ENCODE peak calls at places on chromosomes 4 and X, in nine cellular contexts. D, Z, R, K, G, U, W, B and Y are unnamed samples.

GRCh38 chr4:187993827-187994226 is 1.7 kb upstream of the ZFP42 start:
- DNase-seq in U (peak), W (no peak), R (no peak), G (no peak), B (no peak), Z (no peak), D (no peak), K (no peak), Y (no peak)

GRCh38 chr4:123976285-123976684 is 579.7 kb downstream of the SPRY1 start:
- DNase-seq in D (no peak), R (no peak), K (no peak), W (no peak), B (peak), U (peak), Z (no peak), G (no peak), Y (no peak)

GRCh38 chr4:125140966-125141495 is 173.7 kb upstream of the FAT4 start:
- DNase-seq in D (no peak), K (no peak), Z (no peak), B (peak), W (no peak), G (peak), R (no peak), U (no peak), Y (no peak)

GRCh38 chr4:162912482-162912881 is 254.2 kb downstream of the NAF1 start:
- DNase-seq in K (no peak), W (no peak), B (no peak), D (no peak), U (no peak), R (no peak), Z (no peak), G (no peak), Y (no peak)

GRCh38 chr4:81410695-81411094 is 61.0 kb downstream of the RASGEF1B start:
- DNase-seq in U (no peak), B (no peak), K (no peak), D (no peak), R (no peak), Z (no peak), W (no peak), G (no peak), Y (no peak)

GRCh38 chrX:118847676-118848075 is 24.1 kb downstream of the ZCCHC12 start:
- DNase-seq in R (no peak), W (no peak), U (peak), B (peak), G (peak), K (no peak), Z (no peak), D (no peak), Y (no peak)

GRCh38 chr4:130563185-130563890 is 1467.4 kb downstream of the C4orf33 start:
- DNase-seq in G (peak), B (peak), R (peak), D (no peak), U (peak), Z (no peak), K (peak), W (peak), Y (no peak)

GRCh38 chr4:121370729-121371325 is 10.0 kb downstream of the QRFPR start:
- DNase-seq in G (peak), Z (no peak), R (no peak), K (no peak), B (peak), D (no peak), W (peak), U (peak), Y (no peak)

GRCh38 chr4:124722069-124722468 is 9.5 kb upstream of the ANKRD50 start:
- DNase-seq in D (no peak), U (no peak), K (no peak), W (no peak), G (no peak), R (no peak), B (no peak), Z (no peak), Y (no peak)

GRCh38 chr4:102687373-102687981 is 73.3 kb downstream of the MANBA start:
- DNase-seq in G (peak), Z (no peak), U (no peak), R (no peak), W (no peak), B (peak), K (no peak), D (no peak), Y (no peak)

GRCh38 chr4:139986621-139987510 is 167.1 kb downstream of the MAML3 start:
- DNase-seq in G (no peak), Z (no peak), U (no peak), R (no peak), B (peak), K (no peak), D (no peak), W (no peak), Y (no peak)

GRCh38 chrX:149993989-149994388 is 55.7 kb upstream of the EOLA2 start:
- DNase-seq in Z (no peak), D (no peak), K (no peak), R (no peak), G (no peak), B (no peak), U (no peak), W (no peak), Y (no peak)

GRCh38 chr4:14513471-14513870 is 488.8 kb upstream of the CPEB2 start:
- DNase-seq in B (peak), Z (no peak), D (no peak), W (no peak), G (no peak), K (no peak), R (no peak), U (no peak), Y (no peak)

GRCh38 chr4:161466321-161466720 is 697.5 kb downstream of the FSTL5 start:
- DNase-seq in Z (no peak), W (no peak), G (no peak), D (no peak), K (no peak), U (no peak), R (no peak), B (no peak), Y (no peak)

GRCh38 chr4:182208651-182209050 is 34.6 kb upstream of the TENM3 start:
- DNase-seq in Z (no peak), W (no peak), U (no peak), B (no peak), R (no peak), K (no peak), G (no peak), D (no peak), Y (no peak)
- H3K27ac ChIP-seq in Z (no peak), W (no peak), U (no peak), B (no peak), R (no peak), K (no peak), G (peak), D (no peak), Y (peak)

GRCh38 chr4:993111-994029 is at the start of gene SLC26A1:
- DNase-seq in R (peak), K (no peak), U (no peak), D (no peak), W (peak), Z (no peak), G (no peak), B (no peak), Y (no peak)

GRCh38 chr4:992297-993110 is 700 bp downstream of the SLC26A1 start:
- DNase-seq in D (no peak), Z (no peak), G (no peak), B (no peak), W (peak), R (peak), U (no peak), K (no peak), Y (no peak)

GRCh38 chr4:990746-991367 is 2.3 kb downstream of the SLC26A1 start:
- DNase-seq in R (peak), Z (no peak), K (no peak), G (no peak), U (no peak), B (no peak), D (no peak), W (no peak), Y (no peak)

GRCh38 chr4:989722-990471 is 3.1 kb downstream of the IDUA start:
- DNase-seq in K (no peak), D (no peak), R (peak), B (no peak), U (no peak), G (no peak), Z (no peak), W (no peak), Y (no peak)

GRCh38 chr4:991451-992296 is 1.5 kb downstream of the SLC26A1 start:
- DNase-seq in D (no peak), W (peak), Z (no peak), G (no peak), B (no peak), U (no peak), R (peak), K (no peak), Y (no peak)
- H3K27ac ChIP-seq in D (no peak), W (peak), Z (no peak), G (peak), B (no peak), U (no peak), R (peak), K (no peak), Y (peak)

GRCh38 chr4:184649971-184650855 is 675 bp downstream of the PRIMPOL start:
- DNase-seq in W (no peak), B (peak), R (no peak), D (no peak), U (peak), G (no peak), K (no peak), Z (no peak), Y (no peak)

GRCh38 chr4:184655889-184656869 is 6.6 kb downstream of the PRIMPOL start:
- DNase-seq in R (no peak), B (no peak), Z (no peak), K (no peak), D (no peak), W (no peak), G (no peak), U (no peak), Y (no peak)

GRCh38 chr4:184651899-184652298 is 2.4 kb downstream of the PRIMPOL start:
- DNase-seq in K (no peak), Z (no peak), W (no peak), U (no peak), B (no peak), D (no peak), R (no peak), G (no peak), Y (no peak)

GRCh38 chr4:184657144-184657543 is 7.6 kb downstream of the PRIMPOL start:
- DNase-seq in U (no peak), B (no peak), G (no peak), Z (no peak), D (no peak), K (no peak), R (no peak), W (no peak), Y (no peak)

DNA sequence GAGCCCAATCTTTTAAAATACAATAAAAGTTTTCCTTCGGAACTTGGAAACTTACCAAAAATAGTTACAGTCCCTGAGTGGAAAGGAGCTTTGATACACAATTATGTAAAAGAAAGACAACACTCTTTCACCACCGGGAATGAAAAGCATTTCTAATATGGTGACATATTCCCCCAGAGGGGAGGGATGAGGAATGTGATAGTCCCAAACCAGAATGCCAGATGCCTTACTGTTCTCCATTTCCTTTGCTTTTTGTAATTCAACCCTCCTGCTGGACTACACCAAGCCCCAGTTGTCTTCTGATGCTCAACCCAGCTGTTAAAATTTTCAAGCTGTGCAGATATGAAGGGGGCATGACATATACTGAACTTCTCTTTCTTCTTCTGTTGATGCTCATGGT is 4.1 kb downstream of the PRIMPOL start:
- DNase-seq in U (no peak), W (no peak), G (no peak), R (no peak), D (no peak), B (peak), K (no peak), Z (no peak), Y (no peak)
- H3K27ac ChIP-seq in U (no peak), W (no peak), G (no peak), R (no peak), D (no peak), B (no peak), K (no peak), Z (no peak), Y (no peak)

GRCh38 chr4:184369871-184370270 is 104.5 kb downstream of the IRF2 start:
- DNase-seq in B (peak), U (no peak), Z (no peak), R (no peak), W (no peak), G (no peak), D (no peak), K (no peak), Y (no peak)

GRCh38 chr4:184371390-184371787 is 103.0 kb downstream of the IRF2 start:
- DNase-seq in B (no peak), G (no peak), Z (no peak), W (no peak), K (no peak), U (no peak), R (no peak), D (no peak), Y (no peak)

GRCh38 chr4:184368290-184368689 is 106.1 kb downstream of the IRF2 start:
- DNase-seq in W (no peak), B (no peak), D (no peak), K (no peak), Z (no peak), R (no peak), G (no peak), U (no peak), Y (no peak)

GRCh38 chr4:184368731-184369130 is 105.6 kb downstream of the IRF2 start:
- DNase-seq in K (no peak), G (no peak), Z (no peak), D (no peak), B (no peak), U (no peak), W (no peak), R (no peak), Y (no peak)

DNA sequence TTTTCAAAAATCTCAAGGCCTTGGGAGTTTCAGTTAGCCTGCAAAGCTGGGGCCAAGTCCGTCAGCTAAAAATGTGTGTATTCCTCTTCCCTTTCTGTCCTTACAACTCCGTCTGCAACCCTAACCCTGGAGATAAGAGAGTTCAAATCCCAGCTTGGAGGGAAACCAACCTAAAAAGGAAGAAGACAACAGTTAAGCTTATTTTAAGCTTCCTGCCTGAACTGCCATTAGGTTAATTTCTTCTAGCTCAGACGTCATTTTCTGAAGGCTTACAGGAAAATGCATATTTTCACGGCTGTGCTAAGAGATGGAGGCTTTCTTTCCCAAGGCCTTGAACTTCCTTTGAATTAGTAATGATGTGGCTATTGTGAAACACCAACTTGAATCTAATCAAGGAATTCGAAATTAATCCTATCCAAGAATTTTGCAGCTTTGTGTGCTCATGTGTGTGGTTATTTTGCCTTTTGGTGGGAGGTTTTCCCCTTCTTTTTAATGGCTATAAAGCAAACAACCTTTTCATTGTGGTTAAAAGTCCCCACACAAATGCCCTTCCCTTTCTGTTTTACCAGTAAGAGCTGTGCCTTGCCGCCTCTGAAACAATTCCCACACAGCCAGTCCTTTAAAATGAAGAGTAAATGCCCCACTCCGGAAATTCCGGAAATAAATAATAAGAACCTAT is 103.5 kb downstream of the IRF2 start:
- DNase-seq in W (no peak), D (no peak), G (no peak), Z (no peak), U (no peak), B (peak), K (no peak), R (no peak), Y (no peak)
- H3K27ac ChIP-seq in W (no peak), D (no peak), G (no peak), Z (no peak), U (no peak), B (no peak), K (no peak), R (peak), Y (no peak)